ENCODE peak calls at places on chromosomes 13 and 19, in seven cellular contexts. Q, M, C, P, Y, X and I are unnamed samples.

GRCh38 chr13:50141660-50142010 is 126.4 kb downstream of the KCNRG start:
- DNase-seq in Q (no peak), Y (no peak), C (no peak), X (no peak), M (no peak), P (no peak), I (no peak)

GRCh38 chr19:31470229-31470939 is 121.1 kb upstream of the TSHZ3 start:
- DNase-seq in M (no peak), X (no peak), C (no peak), Q (no peak), Y (no peak), P (no peak), I (no peak)

GRCh38 chr13:65497265-65497664 is 1732.9 kb downstream of the PCDH9 start:
- DNase-seq in P (no peak), Q (no peak), M (no peak), C (no peak), Y (no peak), X (no peak), I (no peak)

GRCh38 chr13:74102691-74103090 is 31.5 kb downstream of the KLF12 start:
- DNase-seq in X (no peak), Y (no peak), Q (no peak), P (no peak), C (no peak), M (no peak), I (no peak)

GRCh38 chr13:113815151-113816058 is 48.5 kb downstream of the GAS6 start:
- DNase-seq in X (no peak), M (no peak), C (no peak), Q (peak), Y (no peak), P (no peak), I (no peak)

GRCh38 chr19:44846455-44847143 is 502 bp downstream of the NECTIN2 start:
- DNase-seq in M (peak), C (peak), X (peak), Y (no peak), P (peak), Q (no peak), I (peak)

GRCh38 chr13:50261502-50261901 is 246.3 kb downstream of the KCNRG start:
- DNase-seq in M (no peak), P (no peak), X (no peak), C (no peak), Y (no peak), Q (no peak), I (no peak)

GRCh38 chr19:55340784-55341147 is 1.1 kb downstream of the KMT5C start:
- DNase-seq in C (peak), Y (no peak), P (peak), X (no peak), M (peak), Q (no peak), I (no peak)

GRCh38 chr13:30520571-30520970 is 54.8 kb upstream of the HMGB1 start:
- DNase-seq in X (peak), Y (peak), C (no peak), P (no peak), Q (no peak), M (no peak), I (no peak)

GRCh38 chr13:109657395-109657794 is 129.0 kb downstream of the IRS2 start:
- DNase-seq in X (peak), C (no peak), P (no peak), M (no peak), Y (no peak), Q (no peak), I (no peak)

GRCh38 chr13:113489549-113490495 is 689 bp downstream of the DCUN1D2 start:
- DNase-seq in X (peak), Q (no peak), Y (peak), C (no peak), M (peak), P (peak), I (peak)

GRCh38 chr19:18783958-18784785 is 6.9 kb downstream of the COMP start:
- DNase-seq in P (no peak), C (no peak), Y (no peak), M (no peak), X (no peak), Q (no peak), I (no peak)
- TF ChIP-seq CTCF in P (no peak), C (no peak), Y (no peak), M (no peak), X (no peak), Q (no peak), I (no peak)

DNA sequence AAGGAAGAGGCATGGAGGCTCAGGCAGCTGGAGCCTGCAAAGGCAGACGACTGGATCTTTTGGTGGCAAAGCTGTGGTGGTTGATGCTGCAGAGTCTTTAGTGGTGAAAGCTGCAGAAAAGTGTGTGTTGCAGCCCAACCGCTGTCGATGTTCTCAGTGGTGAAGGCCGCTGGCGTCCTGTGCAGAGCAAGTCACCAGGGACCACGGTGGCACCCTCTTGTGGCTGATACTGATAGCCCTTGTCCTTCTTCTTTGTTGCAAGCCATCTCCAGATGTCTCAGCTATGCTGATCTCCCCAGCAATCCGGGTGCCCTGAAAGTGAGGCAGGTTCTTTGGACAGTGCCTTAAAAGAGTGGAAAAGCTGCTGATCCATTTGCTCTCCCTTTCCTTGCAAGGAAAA is 610.9 kb upstream of the PCDH9 start:
- DNase-seq in Q (no peak), C (peak), Y (no peak), X (no peak), P (no peak), M (no peak), I (no peak)
- TF ChIP-seq CTCF in Q (no peak), C (peak), Y (no peak), X (no peak), P (no peak), M (no peak), I (no peak)

GRCh38 chr13:91652389-91652788 is 254.0 kb downstream of the GPC5 start:
- DNase-seq in P (no peak), C (no peak), Q (no peak), M (no peak), X (no peak), Y (no peak), I (no peak)

GRCh38 chr13:91643394-91643793 is 245.0 kb downstream of the GPC5 start:
- DNase-seq in C (no peak), X (no peak), Q (no peak), P (no peak), M (no peak), Y (no peak), I (no peak)

GRCh38 chr13:91647361-91647970 is 249.0 kb downstream of the GPC5 start:
- DNase-seq in M (peak), Q (no peak), X (peak), P (peak), C (peak), Y (no peak), I (peak)
- TF ChIP-seq CTCF in M (peak), Q (no peak), X (peak), P (peak), C (peak), Y (peak), I (peak)

DNA sequence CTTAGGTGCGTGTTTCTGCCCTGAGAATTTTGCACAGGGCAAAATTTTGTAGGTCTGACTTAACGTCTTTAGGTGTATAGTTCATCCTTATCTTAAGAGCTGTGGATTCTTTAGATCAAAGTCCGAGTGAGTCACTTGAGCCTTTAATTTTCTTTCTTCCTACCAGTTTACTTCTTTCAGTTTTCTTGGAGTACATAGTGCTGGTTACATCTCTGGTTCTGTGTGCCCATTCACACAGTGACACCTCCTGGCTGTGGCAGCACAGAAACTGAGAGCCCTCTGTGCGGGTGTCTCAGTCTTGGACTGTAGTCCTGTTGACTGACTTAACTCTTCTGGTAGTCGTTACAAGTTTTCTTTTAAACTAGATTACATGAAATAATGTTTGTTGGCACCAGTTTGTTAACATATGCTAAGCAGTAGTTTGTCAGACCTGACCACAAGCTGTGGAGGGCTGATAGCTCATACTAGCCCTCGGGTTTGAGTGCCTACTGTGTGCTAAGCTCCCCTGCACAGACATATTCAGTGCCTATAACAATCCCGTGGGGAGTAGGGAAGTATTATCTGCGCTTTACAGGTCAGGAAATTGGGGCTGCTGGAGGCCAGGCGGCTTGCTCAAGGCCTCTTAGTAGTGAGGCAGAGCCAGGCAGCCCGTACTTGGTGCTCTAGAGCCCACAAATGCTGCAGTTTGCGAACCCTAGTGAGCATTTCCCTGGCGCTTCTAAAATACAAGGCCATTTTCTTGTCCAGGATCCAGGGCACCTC is 1.6 kb downstream of the GATAD2A start:
- DNase-seq in P (peak), X (peak), M (no peak), Q (peak), Y (peak), C (peak), I (no peak)
- TF ChIP-seq CTCF in P (no peak), X (peak), M (no peak), Q (peak), Y (peak), C (peak), I (peak)

GRCh38 chr19:30084390-30084819 is 142.4 kb downstream of the URI1 start:
- DNase-seq in Q (no peak), C (no peak), Y (no peak), M (no peak), P (no peak), X (no peak), I (no peak)

GRCh38 chr19:30086220-30086619 is 144.2 kb downstream of the URI1 start:
- DNase-seq in C (no peak), X (no peak), Y (no peak), Q (no peak), M (no peak), P (no peak), I (no peak)

GRCh38 chr19:30083701-30084156 is 141.7 kb downstream of the URI1 start:
- DNase-seq in C (no peak), M (no peak), X (no peak), P (no peak), Q (no peak), Y (no peak), I (no peak)

GRCh38 chr19:30086916-30087315 is 144.9 kb downstream of the URI1 start:
- DNase-seq in Q (no peak), X (no peak), C (no peak), M (no peak), Y (no peak), P (no peak), I (no peak)

DNA sequence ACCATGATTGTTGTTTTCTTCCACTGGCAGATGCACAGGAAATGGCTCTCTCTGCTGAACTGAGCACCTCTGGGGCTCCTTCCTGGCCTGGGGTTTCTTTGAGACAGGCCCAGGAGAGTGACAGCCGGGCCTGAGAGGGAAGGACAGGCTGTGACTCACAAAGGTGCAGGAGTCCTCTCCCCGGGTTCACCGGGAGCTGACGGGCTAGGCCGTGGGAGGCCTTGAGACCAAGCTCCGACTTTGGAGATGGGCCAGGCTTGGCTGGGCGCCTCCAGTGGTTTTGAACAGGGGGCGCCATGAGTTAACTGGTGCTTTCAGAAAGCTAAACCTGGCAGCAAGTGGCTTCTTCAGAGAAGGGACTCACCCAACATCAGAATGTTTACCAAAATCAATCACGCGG is 143.4 kb downstream of the URI1 start:
- DNase-seq in C (peak), M (no peak), X (peak), Q (no peak), P (peak), Y (no peak), I (no peak)
- TF ChIP-seq CTCF in C (peak), M (no peak), X (no peak), Q (no peak), P (no peak), Y (no peak), I (no peak)

DNA sequence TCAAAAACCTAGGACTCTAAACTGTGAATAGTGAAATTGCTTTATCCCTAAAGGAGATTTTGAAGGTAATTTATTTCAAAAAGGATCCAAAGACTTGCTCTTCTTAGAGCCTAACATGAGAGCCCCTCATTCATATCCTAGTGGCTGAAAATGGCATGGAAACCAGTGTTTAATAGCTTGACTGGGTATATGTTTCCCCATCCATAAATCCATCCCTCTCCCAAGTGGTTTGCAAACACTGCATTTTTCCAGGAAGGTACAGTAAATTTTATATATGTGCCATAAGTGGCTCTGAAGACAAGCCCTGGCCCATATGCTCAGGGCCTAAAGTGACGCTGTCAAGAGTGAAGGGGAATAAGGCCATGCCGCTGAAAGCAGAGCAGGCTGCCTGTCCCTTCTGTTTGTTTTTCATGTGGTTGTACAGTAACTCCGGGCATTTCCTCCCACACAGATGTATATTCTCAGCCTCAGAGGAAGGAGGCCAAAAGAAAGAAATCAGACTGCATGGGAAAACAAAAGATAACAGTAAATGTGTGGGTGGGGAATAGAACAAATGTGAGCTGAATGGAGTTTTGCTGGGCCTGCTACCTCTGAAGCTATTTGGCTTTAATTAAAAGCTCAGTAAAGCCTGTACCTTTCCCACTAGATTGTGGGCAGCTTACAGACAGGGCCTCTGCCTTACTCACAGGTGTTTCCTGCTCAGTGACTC is 181.9 kb downstream of the PCDH9 start:
- DNase-seq in C (peak), X (peak), P (peak), Y (peak), Q (no peak), M (no peak), I (peak)
- TF ChIP-seq CTCF in C (no peak), X (peak), P (peak), Y (no peak), Q (no peak), M (peak), I (no peak)